ENCODE peak calls at places on chromosome 6, in nine cellular contexts. One of them, this sample, is unnamed.

GRCh38 chr6:117072134-117072533 is 193.2 kb upstream of the VGLL2 start:
- DNase-seq in upper lobe of right lung: no peak
- DNase-seq in OCI-LY7: no peak
- DNase-seq in PC-3: peak
- DNase-seq in PC-9: no peak
- DNase-seq in colonic mucosa: no peak
- DNase-seq in AG10803: no peak
- DNase-seq in BJ: no peak
- DNase-seq in bronchial epithelial cell: peak
- DNase-seq in this sample: no peak

GRCh38 chr6:117138920-117139319 is 126.4 kb upstream of the VGLL2 start:
- DNase-seq in upper lobe of right lung: no peak
- DNase-seq in OCI-LY7: no peak
- DNase-seq in PC-3: no peak
- DNase-seq in PC-9: no peak
- DNase-seq in colonic mucosa: peak
- DNase-seq in AG10803: no peak
- DNase-seq in BJ: no peak
- DNase-seq in bronchial epithelial cell: no peak
- DNase-seq in this sample: no peak

GRCh38 chr6:111586554-111586953 is 19.1 kb downstream of the TRAF3IP2 start:
- DNase-seq in upper lobe of right lung: no peak
- DNase-seq in OCI-LY7: no peak
- DNase-seq in PC-3: no peak
- DNase-seq in PC-9: no peak
- DNase-seq in colonic mucosa: no peak
- DNase-seq in AG10803: no peak
- DNase-seq in BJ: no peak
- DNase-seq in bronchial epithelial cell: no peak
- DNase-seq in this sample: no peak

GRCh38 chr6:71289039-71289801 is 609 bp downstream of the OGFRL1 start:
- DNase-seq in upper lobe of right lung: peak
- DNase-seq in OCI-LY7: peak
- DNase-seq in PC-3: peak
- DNase-seq in PC-9: peak
- DNase-seq in colonic mucosa: peak
- DNase-seq in AG10803: peak
- DNase-seq in BJ: no peak
- DNase-seq in bronchial epithelial cell: peak
- DNase-seq in this sample: no peak

GRCh38 chr6:143529095-143529494 is 17.6 kb upstream of the FUCA2 start:
- DNase-seq in upper lobe of right lung: no peak
- DNase-seq in OCI-LY7: no peak
- DNase-seq in PC-3: peak
- DNase-seq in PC-9: no peak
- DNase-seq in colonic mucosa: no peak
- DNase-seq in AG10803: peak
- DNase-seq in BJ: no peak
- DNase-seq in bronchial epithelial cell: no peak
- DNase-seq in this sample: no peak

GRCh38 chr6:103273048-103273447 is 1586.7 kb downstream of the HACE1 start:
- DNase-seq in upper lobe of right lung: no peak
- DNase-seq in OCI-LY7: peak
- DNase-seq in PC-3: peak
- DNase-seq in PC-9: no peak
- DNase-seq in colonic mucosa: no peak
- DNase-seq in AG10803: no peak
- DNase-seq in BJ: no peak
- DNase-seq in bronchial epithelial cell: peak
- DNase-seq in this sample: no peak

GRCh38 chr6:85496009-85496579 is 46.2 kb downstream of the NT5E start:
- DNase-seq in upper lobe of right lung: no peak
- DNase-seq in OCI-LY7: no peak
- DNase-seq in PC-3: no peak
- DNase-seq in PC-9: no peak
- DNase-seq in colonic mucosa: no peak
- DNase-seq in AG10803: no peak
- DNase-seq in BJ: no peak
- DNase-seq in bronchial epithelial cell: no peak
- DNase-seq in this sample: no peak

GRCh38 chr6:42498473-42499128 is 46.9 kb upstream of the TRERF1 start:
- DNase-seq in upper lobe of right lung: no peak
- DNase-seq in OCI-LY7: no peak
- DNase-seq in PC-3: peak
- DNase-seq in PC-9: no peak
- DNase-seq in colonic mucosa: no peak
- DNase-seq in AG10803: no peak
- DNase-seq in BJ: no peak
- DNase-seq in bronchial epithelial cell: no peak
- DNase-seq in this sample: no peak

GRCh38 chr6:164014716-164015484 is 600.4 kb downstream of the QKI start:
- DNase-seq in upper lobe of right lung: no peak
- DNase-seq in OCI-LY7: no peak
- DNase-seq in PC-3: no peak
- DNase-seq in PC-9: no peak
- DNase-seq in colonic mucosa: no peak
- DNase-seq in AG10803: no peak
- DNase-seq in BJ: no peak
- DNase-seq in bronchial epithelial cell: no peak
- DNase-seq in this sample: no peak

GRCh38 chr6:65623569-65623968 is 83.5 kb downstream of the EYS start:
- DNase-seq in upper lobe of right lung: no peak
- DNase-seq in OCI-LY7: no peak
- DNase-seq in PC-3: peak
- DNase-seq in PC-9: no peak
- DNase-seq in colonic mucosa: no peak
- DNase-seq in AG10803: no peak
- DNase-seq in BJ: no peak
- DNase-seq in bronchial epithelial cell: peak
- DNase-seq in this sample: no peak

GRCh38 chr6:169650959-169651292 is 50.9 kb downstream of the WDR27 start:
- DNase-seq in upper lobe of right lung: no peak
- DNase-seq in OCI-LY7: no peak
- DNase-seq in PC-3: no peak
- DNase-seq in PC-9: no peak
- DNase-seq in colonic mucosa: no peak
- DNase-seq in AG10803: no peak
- DNase-seq in BJ: no peak
- DNase-seq in bronchial epithelial cell: no peak
- DNase-seq in this sample: no peak

GRCh38 chr6:9437836-9438235 is 977.0 kb downstream of the TFAP2A start:
- DNase-seq in upper lobe of right lung: no peak
- DNase-seq in OCI-LY7: no peak
- DNase-seq in PC-3: peak
- DNase-seq in PC-9: no peak
- DNase-seq in colonic mucosa: no peak
- DNase-seq in AG10803: no peak
- DNase-seq in BJ: no peak
- DNase-seq in bronchial epithelial cell: peak
- DNase-seq in this sample: no peak

GRCh38 chr6:19301980-19302379 is 535.2 kb upstream of the ID4 start:
- DNase-seq in upper lobe of right lung: no peak
- DNase-seq in OCI-LY7: no peak
- DNase-seq in PC-3: peak
- DNase-seq in PC-9: peak
- DNase-seq in colonic mucosa: no peak
- DNase-seq in AG10803: peak
- DNase-seq in BJ: no peak
- DNase-seq in bronchial epithelial cell: peak
- DNase-seq in this sample: no peak

GRCh38 chr6:129978148-129978916 is 40.0 kb upstream of the L3MBTL3 start:
- DNase-seq in upper lobe of right lung: no peak
- DNase-seq in OCI-LY7: no peak
- DNase-seq in PC-3: no peak
- DNase-seq in PC-9: no peak
- DNase-seq in colonic mucosa: no peak
- DNase-seq in AG10803: no peak
- DNase-seq in BJ: no peak
- DNase-seq in bronchial epithelial cell: no peak
- DNase-seq in this sample: no peak

GRCh38 chr6:129980821-129981220 is 37.6 kb upstream of the L3MBTL3 start:
- DNase-seq in upper lobe of right lung: no peak
- DNase-seq in OCI-LY7: no peak
- DNase-seq in PC-3: no peak
- DNase-seq in PC-9: no peak
- DNase-seq in colonic mucosa: no peak
- DNase-seq in AG10803: no peak
- DNase-seq in BJ: no peak
- DNase-seq in bronchial epithelial cell: peak
- DNase-seq in this sample: no peak

GRCh38 chr6:129981598-129981997 is 36.8 kb upstream of the L3MBTL3 start:
- DNase-seq in upper lobe of right lung: no peak
- DNase-seq in OCI-LY7: peak
- DNase-seq in PC-3: peak
- DNase-seq in PC-9: no peak
- DNase-seq in colonic mucosa: no peak
- DNase-seq in AG10803: no peak
- DNase-seq in BJ: no peak
- DNase-seq in bronchial epithelial cell: peak
- DNase-seq in this sample: no peak
- TF ChIP-seq CTCF in upper lobe of right lung: no peak
- TF ChIP-seq CTCF in OCI-LY7: peak
- TF ChIP-seq CTCF in PC-3: peak
- TF ChIP-seq CTCF in PC-9: peak
- TF ChIP-seq CTCF in colonic mucosa: no peak
- TF ChIP-seq CTCF in AG10803: no peak
- TF ChIP-seq CTCF in BJ: peak
- TF ChIP-seq CTCF in bronchial epithelial cell: peak
- TF ChIP-seq CTCF in this sample: peak

GRCh38 chr6:18141805-18142590 is 12.9 kb downstream of the TPMT start:
- DNase-seq in upper lobe of right lung: no peak
- DNase-seq in OCI-LY7: no peak
- DNase-seq in PC-3: no peak
- DNase-seq in PC-9: no peak
- DNase-seq in colonic mucosa: peak
- DNase-seq in AG10803: no peak
- DNase-seq in BJ: no peak
- DNase-seq in bronchial epithelial cell: no peak
- DNase-seq in this sample: no peak

GRCh38 chr6:18142591-18142861 is 12.4 kb downstream of the TPMT start:
- DNase-seq in upper lobe of right lung: no peak
- DNase-seq in OCI-LY7: no peak
- DNase-seq in PC-3: no peak
- DNase-seq in PC-9: no peak
- DNase-seq in colonic mucosa: no peak
- DNase-seq in AG10803: no peak
- DNase-seq in BJ: no peak
- DNase-seq in bronchial epithelial cell: no peak
- DNase-seq in this sample: no peak

GRCh38 chr6:18139935-18140621 is 14.8 kb downstream of the TPMT start:
- DNase-seq in upper lobe of right lung: no peak
- DNase-seq in OCI-LY7: no peak
- DNase-seq in PC-3: no peak
- DNase-seq in PC-9: no peak
- DNase-seq in colonic mucosa: peak
- DNase-seq in AG10803: no peak
- DNase-seq in BJ: no peak
- DNase-seq in bronchial epithelial cell: no peak
- DNase-seq in this sample: no peak

GRCh38 chr6:18136260-18136659 is 13.8 kb upstream of the NHLRC1 start:
- DNase-seq in upper lobe of right lung: no peak
- DNase-seq in OCI-LY7: no peak
- DNase-seq in PC-3: no peak
- DNase-seq in PC-9: no peak
- DNase-seq in colonic mucosa: no peak
- DNase-seq in AG10803: no peak
- DNase-seq in BJ: no peak
- DNase-seq in bronchial epithelial cell: no peak
- DNase-seq in this sample: no peak

DNA sequence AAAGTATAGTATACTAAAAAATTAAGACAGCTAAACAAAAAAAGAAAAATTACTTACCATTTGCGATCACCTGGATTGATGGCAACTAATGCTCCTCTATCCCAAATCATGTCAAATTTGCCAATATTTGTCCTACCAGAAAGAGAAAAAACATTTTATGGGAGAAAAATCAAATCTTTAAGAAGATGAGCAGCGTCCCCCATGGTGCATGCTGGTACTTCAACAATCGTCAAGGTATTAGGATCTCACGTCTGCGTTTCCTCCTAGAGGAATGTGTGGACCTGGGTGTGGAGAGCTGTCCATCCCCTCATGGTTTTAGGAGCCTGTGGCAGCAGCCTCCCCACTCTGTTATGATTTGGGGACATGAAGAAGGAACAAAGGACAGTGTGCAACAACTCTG is 16.0 kb downstream of the TPMT start:
- DNase-seq in upper lobe of right lung: no peak
- DNase-seq in OCI-LY7: no peak
- DNase-seq in PC-3: no peak
- DNase-seq in PC-9: no peak
- DNase-seq in colonic mucosa: no peak
- DNase-seq in AG10803: no peak
- DNase-seq in BJ: no peak
- DNase-seq in bronchial epithelial cell: no peak
- DNase-seq in this sample: no peak
- TF ChIP-seq CTCF in upper lobe of right lung: no peak
- TF ChIP-seq CTCF in OCI-LY7: no peak
- TF ChIP-seq CTCF in PC-3: no peak
- TF ChIP-seq CTCF in PC-9: peak
- TF ChIP-seq CTCF in colonic mucosa: no peak
- TF ChIP-seq CTCF in AG10803: no peak
- TF ChIP-seq CTCF in BJ: no peak
- TF ChIP-seq CTCF in bronchial epithelial cell: no peak
- TF ChIP-seq CTCF in this sample: no peak

GRCh38 chr6:31717499-31718222 is 2.5 kb downstream of the LY6G6D start:
- DNase-seq in upper lobe of right lung: no peak
- DNase-seq in OCI-LY7: no peak
- DNase-seq in PC-3: peak
- DNase-seq in PC-9: no peak
- DNase-seq in colonic mucosa: no peak
- DNase-seq in AG10803: no peak
- DNase-seq in BJ: no peak
- DNase-seq in bronchial epithelial cell: no peak
- DNase-seq in this sample: no peak
- TF ChIP-seq CTCF in upper lobe of right lung: no peak
- TF ChIP-seq CTCF in OCI-LY7: no peak
- TF ChIP-seq CTCF in PC-3: peak
- TF ChIP-seq CTCF in PC-9: no peak
- TF ChIP-seq CTCF in colonic mucosa: no peak
- TF ChIP-seq CTCF in AG10803: no peak
- TF ChIP-seq CTCF in BJ: no peak
- TF ChIP-seq CTCF in bronchial epithelial cell: peak
- TF ChIP-seq CTCF in this sample: no peak

DNA sequence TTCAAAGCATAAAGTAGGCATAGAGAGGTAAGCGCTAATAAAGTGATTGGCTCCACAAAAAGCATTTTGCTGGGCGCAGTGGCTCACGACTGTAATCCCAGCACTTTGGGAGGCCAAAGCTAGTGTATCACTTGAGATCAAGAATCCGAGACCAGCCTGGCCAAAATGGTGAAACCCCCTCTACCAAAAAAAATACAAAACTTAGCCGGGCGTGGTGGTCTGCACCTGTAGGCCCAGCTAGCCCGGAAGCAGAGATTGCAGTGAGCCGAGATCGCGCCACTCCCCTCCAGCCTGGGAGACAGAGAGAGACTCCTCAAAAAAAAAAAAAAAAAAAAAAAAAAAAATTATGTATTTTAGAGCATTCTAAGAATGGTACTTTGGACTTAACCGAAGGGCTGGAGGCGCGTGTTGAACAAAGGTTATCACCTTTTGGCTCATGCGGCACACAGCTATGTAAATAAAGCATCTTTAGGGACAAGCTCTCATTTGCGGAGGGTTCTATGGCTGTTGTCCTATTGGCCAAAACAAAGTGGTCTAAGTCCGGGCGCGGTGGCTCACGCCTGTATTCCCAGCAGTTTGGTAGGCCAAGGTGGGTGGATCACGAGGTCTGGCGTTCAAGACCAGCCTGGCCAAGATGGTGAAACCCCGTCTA is 17.4 kb downstream of the HFE start:
- DNase-seq in upper lobe of right lung: no peak
- DNase-seq in OCI-LY7: peak
- DNase-seq in PC-3: peak
- DNase-seq in PC-9: no peak
- DNase-seq in colonic mucosa: peak
- DNase-seq in AG10803: no peak
- DNase-seq in BJ: no peak
- DNase-seq in bronchial epithelial cell: no peak
- DNase-seq in this sample: no peak
- TF ChIP-seq CTCF in upper lobe of right lung: no peak
- TF ChIP-seq CTCF in OCI-LY7: no peak
- TF ChIP-seq CTCF in PC-3: no peak
- TF ChIP-seq CTCF in PC-9: no peak
- TF ChIP-seq CTCF in colonic mucosa: no peak
- TF ChIP-seq CTCF in AG10803: no peak
- TF ChIP-seq CTCF in BJ: no peak
- TF ChIP-seq CTCF in bronchial epithelial cell: no peak
- TF ChIP-seq CTCF in this sample: no peak